ENCODE peak calls at places on chromosomes 6 and 20, in six cellular contexts. Z is HCT116; M is heart right ventricle; H is colonic mucosa; A is brain microvascular endothelial cell; S is CD4-positive, alpha-beta T cell. B is an unnamed sample.
A peak's percentile ranks its signal among the peaks of the same experiment; 100 is the strongest.

GRCh38 chr20:23187759-23188158 is 101.6 kb upstream of the CD93 start:
- DNase-seq in Z (no peak), M (peak; percentile 36), H (no peak), A (no peak), S (no peak), B (no peak)

GRCh38 chr20:33852971-33853813 is 42.0 kb downstream of the CHMP4B start:
- DNase-seq in Z (no peak), M (no peak), H (no peak), A (no peak), S (peak; percentile 57), B (no peak)

GRCh38 chr6:6918216-6918983 is 189.4 kb upstream of the RREB1 start:
- DNase-seq in Z (peak; percentile 13), M (no peak), H (no peak), A (peak; percentile 45), S (no peak), B (peak; percentile 38)

GRCh38 chr20:44279228-44279627 is 31.8 kb downstream of the FITM2 start:
- DNase-seq in Z (no peak), M (no peak), H (no peak), A (peak; percentile 87), S (no peak), B (peak; percentile 94)

GRCh38 chr6:36323062-36323461 is 13.6 kb downstream of the BNIP5 start:
- DNase-seq in Z (no peak), M (no peak), H (no peak), A (no peak), S (no peak), B (no peak)

GRCh38 chr20:23754731-23755130 is 4.0 kb upstream of the CST1 start:
- DNase-seq in Z (no peak), M (no peak), H (no peak), A (no peak), S (no peak), B (no peak)

GRCh38 chr6:170005680-170006470 is 254.5 kb downstream of the ERMARD start:
- DNase-seq in Z (no peak), M (no peak), H (no peak), A (no peak), S (no peak), B (no peak)

GRCh38 chr20:62644802-62645496 is 2.6 kb downstream of the SLCO4A1 start:
- DNase-seq in Z (no peak), M (no peak), H (peak; percentile 86), A (no peak), S (no peak), B (no peak)

GRCh38 chr20:5033566-5033965 is 32.3 kb upstream of the SLC23A2 start:
- DNase-seq in Z (no peak), M (no peak), H (no peak), A (no peak), S (no peak), B (no peak)

GRCh38 chr6:163667372-163668060 is 253.0 kb downstream of the QKI start:
- DNase-seq in Z (no peak), M (no peak), H (peak; percentile 34), A (peak; percentile 14), S (no peak), B (no peak)

GRCh38 chr6:53984163-53984562 is 127.1 kb upstream of the MLIP start:
- DNase-seq in Z (peak; percentile 86), M (no peak), H (no peak), A (peak; percentile 97), S (no peak), B (peak; percentile 95)

GRCh38 chr20:42308980-42309524 is 690.9 kb upstream of the CHD6 start:
- DNase-seq in Z (no peak), M (no peak), H (no peak), A (no peak), S (no peak), B (no peak)

GRCh38 chr6:148538251-148539190 is 195.9 kb downstream of the SASH1 start:
- DNase-seq in Z (no peak), M (no peak), H (no peak), A (no peak), S (no peak), B (no peak)

GRCh38 chr6:132391391-132392291 is 9.6 kb downstream of the MOXD1 start:
- DNase-seq in Z (no peak), M (no peak), H (peak; percentile 23), A (peak; percentile 27), S (no peak), B (peak; percentile 19)

GRCh38 chr6:146389740-146390139 is 153.9 kb upstream of the RAB32 start:
- DNase-seq in Z (no peak), M (no peak), H (no peak), A (no peak), S (no peak), B (no peak)

GRCh38 chr6:12545837-12546658 is 170.5 kb upstream of the PHACTR1 start:
- DNase-seq in Z (peak; percentile 6), M (no peak), H (no peak), A (peak; percentile 71), S (no peak), B (peak; percentile 71)

GRCh38 chr6:8182209-8182845 is 80.0 kb upstream of the EEF1E1 start:
- DNase-seq in Z (no peak), M (no peak), H (no peak), A (no peak), S (no peak), B (no peak)

DNA sequence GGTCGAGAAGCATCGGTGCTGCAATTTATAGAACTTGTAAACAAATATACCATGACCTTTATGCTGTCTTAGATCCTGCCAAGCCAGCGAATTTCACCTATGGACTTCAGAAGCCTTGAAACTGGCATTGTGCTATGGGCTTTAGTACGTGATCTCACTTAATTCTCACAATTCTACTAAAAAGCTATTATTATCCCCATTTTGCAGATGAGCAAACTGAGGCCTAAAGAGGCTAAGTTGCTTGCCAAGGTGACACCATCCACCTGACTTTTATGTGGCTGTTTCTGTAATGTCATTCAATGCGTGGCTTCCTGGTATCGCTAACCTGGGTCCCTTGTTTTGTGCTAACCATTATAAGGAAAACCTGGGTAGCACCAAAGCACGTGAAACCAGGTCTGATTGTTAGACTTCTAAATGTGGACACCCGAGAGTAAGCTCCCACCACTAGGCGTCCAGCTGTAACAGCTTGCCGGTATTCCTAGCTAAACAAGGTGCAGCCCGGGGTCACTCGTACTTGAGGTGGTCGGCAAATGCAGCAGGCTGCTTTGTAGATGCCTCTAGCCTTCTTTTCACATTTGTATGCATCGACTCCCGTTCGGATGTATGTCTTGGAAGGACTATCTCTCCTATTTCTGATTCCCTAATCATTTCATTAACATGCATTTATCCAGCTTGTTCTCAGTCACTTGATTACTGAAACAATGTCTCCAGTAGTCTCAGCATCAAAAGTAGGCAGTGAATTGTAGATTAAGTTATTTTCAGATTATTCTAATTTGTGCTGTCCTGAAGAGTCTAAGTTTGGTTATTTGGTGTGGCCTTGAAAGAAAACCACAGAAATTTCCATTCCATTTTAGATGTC is 1.1 kb downstream of the SYNJ2 start:
- DNase-seq in Z (no peak), M (no peak), H (peak; percentile 62), A (peak; percentile 57), S (no peak), B (no peak)
- TF ChIP-seq CTCF in Z (peak; percentile 41), M (no peak), H (peak; percentile 25), A (peak; percentile 65), S (no peak), B (no peak)

DNA sequence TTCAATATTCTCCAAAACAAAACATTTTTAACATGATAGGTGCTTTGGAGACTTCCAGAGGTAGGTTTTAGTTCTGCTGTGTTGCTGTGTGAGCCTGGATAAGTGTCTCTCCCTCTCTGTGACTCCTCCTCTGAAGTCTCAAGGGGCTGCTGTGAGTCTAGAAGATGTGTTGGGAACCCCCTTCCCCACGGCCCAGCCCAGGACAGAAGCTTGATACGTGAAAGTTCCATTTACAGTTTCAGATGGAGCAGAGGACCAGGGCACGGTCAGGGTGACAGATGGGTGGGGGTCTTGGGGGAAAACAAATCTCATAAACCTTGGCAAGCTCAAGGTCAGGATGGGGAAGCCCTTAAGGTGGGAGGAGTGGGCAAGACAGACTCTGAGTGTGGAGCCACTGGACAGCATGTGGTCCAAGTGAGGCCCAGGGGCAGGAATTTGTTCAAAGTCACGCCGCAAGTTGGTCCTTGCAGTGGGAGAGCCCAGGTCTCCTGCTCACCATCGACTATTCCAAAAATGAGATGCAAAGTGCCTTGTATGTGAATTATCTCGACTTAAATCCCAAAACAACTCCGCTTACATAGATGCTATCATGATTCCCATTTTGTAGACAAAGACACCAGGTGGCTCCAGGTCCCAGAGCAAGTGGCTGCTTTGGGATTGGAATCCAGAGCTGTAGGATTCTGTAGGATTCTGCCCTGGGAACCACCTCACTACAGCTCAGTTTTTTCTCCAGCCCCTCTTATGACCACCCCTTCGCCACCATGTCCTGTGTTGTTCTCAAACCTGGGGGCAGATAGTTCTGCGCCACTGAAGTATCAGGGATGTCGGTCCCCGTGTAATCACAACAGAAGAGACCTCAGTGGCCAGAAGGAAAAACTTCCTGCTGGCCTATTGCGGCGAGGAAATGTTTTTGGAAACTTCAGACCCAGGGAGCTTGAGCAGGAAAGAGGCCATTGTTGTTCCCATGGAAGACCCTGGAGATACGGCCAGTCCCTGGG is 1.9 kb downstream of the TGM2 start:
- DNase-seq in Z (no peak), M (no peak), H (no peak), A (no peak), S (no peak), B (no peak)
- H3K27ac ChIP-seq in Z (no peak overlapping the region), M (peak overlapping the region; percentile 84), H (no peak overlapping the region), A (no peak overlapping the region), S (no peak overlapping the region), B (no peak overlapping the region)

DNA sequence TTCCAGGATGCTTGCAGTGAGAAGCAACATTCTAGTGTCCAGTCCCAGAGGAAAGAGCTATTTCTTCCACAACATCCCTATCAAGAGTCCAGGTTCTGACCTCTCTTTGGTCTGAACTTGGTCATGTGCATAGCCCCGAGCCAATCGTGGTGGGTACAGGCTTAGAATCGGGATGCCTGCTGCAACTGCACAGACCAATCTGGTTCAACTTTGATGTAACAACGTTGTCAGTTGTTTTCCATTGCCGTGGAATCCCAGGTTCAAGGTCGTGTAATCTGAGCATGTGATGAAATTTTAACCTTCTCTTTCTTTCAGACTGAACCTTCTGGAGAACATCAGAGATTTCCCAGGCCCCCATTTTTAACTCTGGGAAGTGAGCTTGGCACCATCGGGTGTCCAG is 130.5 kb downstream of the ANKRD60 start:
- DNase-seq in Z (no peak), M (no peak), H (no peak), A (no peak), S (no peak), B (no peak)
- TF ChIP-seq CTCF in Z (no peak), M (no peak), H (no peak), A (no peak), S (no peak), B (no peak)

GRCh38 chr6:168541307-168541706 is 100.3 kb downstream of the SMOC2 start:
- DNase-seq in Z (no peak), M (no peak), H (no peak), A (no peak), S (no peak), B (no peak)

GRCh38 chr6:168542301-168542700 is 101.3 kb downstream of the SMOC2 start:
- DNase-seq in Z (no peak), M (no peak), H (no peak), A (no peak), S (no peak), B (no peak)

GRCh38 chr6:168546173-168546572 is 105.2 kb downstream of the SMOC2 start:
- DNase-seq in Z (no peak), M (no peak), H (no peak), A (no peak), S (no peak), B (peak; percentile 21)

GRCh38 chr6:168546730-168547129 is 105.7 kb downstream of the SMOC2 start:
- DNase-seq in Z (no peak), M (no peak), H (no peak), A (no peak), S (no peak), B (no peak)

DNA sequence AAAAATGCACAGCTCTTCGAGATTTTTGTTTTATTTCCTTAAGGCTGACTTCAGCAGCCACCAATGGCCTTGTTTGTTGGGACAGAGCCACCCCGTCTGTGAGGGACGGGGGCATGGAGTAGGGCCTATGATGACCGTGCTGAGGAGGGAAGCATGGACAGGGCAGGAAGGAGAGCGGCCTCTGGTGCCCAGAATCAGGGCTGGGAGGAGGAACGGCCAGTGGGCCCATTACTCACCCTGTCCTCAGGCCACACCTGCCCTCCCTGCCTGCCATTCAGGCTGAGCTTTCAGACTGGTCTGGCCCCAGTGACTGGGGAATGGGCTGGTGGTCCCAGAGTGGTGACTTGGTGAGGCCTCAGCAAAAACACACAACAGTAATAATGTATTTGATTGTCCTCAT is 104.4 kb downstream of the SMOC2 start:
- DNase-seq in Z (no peak), M (no peak), H (no peak), A (no peak), S (no peak), B (no peak)
- H3K27ac ChIP-seq in Z (no peak overlapping the region), M (no peak overlapping the region), H (no peak overlapping the region), A (no peak overlapping the region), S (no peak overlapping the region), B (no peak overlapping the region)

B was measured in RWPE1.